ENCODE peak calls at places on chromosomes 1 and 21, in seven cellular contexts. E is H9, G is GM23248, O is SK-N-SH, A is HCT116, P is fibroblast of lung, M is PC-3. S is an unnamed sample. For H3K79me2, the result is how much of the 10 kb centered on the place peaks cover.

GRCh38 chr1:51792864-51793263 is 85.7 kb downstream of the NRDC start:
- DNase-seq in E (no peak), G (peak), O (no peak), A (no peak), P (peak), M (peak), S (no peak)

GRCh38 chr1:233347338-233347737 is 19.8 kb downstream of the MAP3K21 start:
- DNase-seq in E (no peak), G (no peak), O (no peak), A (no peak), P (no peak), M (no peak), S (no peak)

GRCh38 chr1:10341062-10341600 is 57.7 kb upstream of the PGD start:
- DNase-seq in E (no peak), G (no peak), O (no peak), A (no peak), P (no peak), M (no peak), S (no peak)

GRCh38 chr1:171898956-171899355 is 57.7 kb downstream of the DNM3 start:
- DNase-seq in E (peak), G (no peak), O (peak), A (no peak), P (peak), M (no peak), S (no peak)

GRCh38 chr21:43959231-43960041 is 52.7 kb upstream of the TRAPPC10 start:
- DNase-seq in E (no peak), G (no peak), O (no peak), A (no peak), P (no peak), M (no peak), S (no peak)

GRCh38 chr1:176374967-176375569 is 87.9 kb upstream of the PAPPA2 start:
- DNase-seq in E (peak), G (peak), O (peak), A (peak), P (peak), M (peak), S (peak)

GRCh38 chr1:158019177-158019868 is 25.9 kb downstream of the KIRREL1 start:
- DNase-seq in E (peak), G (peak), O (no peak), A (peak), P (peak), M (peak), S (no peak)

GRCh38 chr1:25703671-25704637 is 87.4 kb downstream of the MAN1C1 start:
- DNase-seq in E (no peak), G (no peak), O (peak), A (no peak), P (no peak), M (no peak), S (peak)

GRCh38 chr1:25779387-25779786 is 20.6 kb upstream of the SELENON start:
- DNase-seq in E (no peak), G (no peak), O (no peak), A (no peak), P (no peak), M (no peak), S (no peak)

GRCh38 chr1:6488602-6489382 is 2.7 kb downstream of the PLEKHG5 start:
- DNase-seq in E (no peak), G (no peak), O (no peak), A (no peak), P (no peak), M (peak), S (no peak)

GRCh38 chr1:58928514-58928913 is 144.7 kb upstream of the JUN start:
- DNase-seq in E (no peak), G (no peak), O (no peak), A (no peak), P (no peak), M (no peak), S (no peak)

GRCh38 chr1:172239894-172240293 is 180.6 kb upstream of the C1orf105 start:
- DNase-seq in E (no peak), G (no peak), O (no peak), A (no peak), P (no peak), M (no peak), S (no peak)

GRCh38 chr1:116680752-116681151 is 13.2 kb upstream of the IGSF3 start:
- DNase-seq in E (no peak), G (no peak), O (no peak), A (no peak), P (no peak), M (no peak), S (no peak)

GRCh38 chr1:234212764-234213406 is 160.4 kb upstream of the COA6 start:
- DNase-seq in E (peak), G (peak), O (peak), A (no peak), P (peak), M (peak), S (peak)

GRCh38 chr1:87983841-87984240 is 655.2 kb downstream of the LMO4 start:
- DNase-seq in E (no peak), G (no peak), O (no peak), A (no peak), P (peak), M (no peak), S (no peak)

GRCh38 chr1:212727386-212728181 is 27.9 kb upstream of the BATF3 start:
- DNase-seq in E (no peak), G (peak), O (no peak), A (no peak), P (peak), M (no peak), S (no peak)

GRCh38 chr1:58815680-58816071 is 31.8 kb upstream of the JUN start:
- DNase-seq in E (peak), G (peak), O (peak), A (no peak), P (no peak), M (peak), S (peak)

GRCh38 chr1:204407314-204407971 is 4.2 kb downstream of the PPP1R15B start:
- DNase-seq in E (no peak), G (peak), O (no peak), A (no peak), P (no peak), M (no peak), S (no peak)

GRCh38 chr1:10735603-10736305 is 60.7 kb downstream of the CASZ1 start:
- DNase-seq in E (no peak), G (no peak), O (peak), A (no peak), P (no peak), M (no peak), S (no peak)

GRCh38 chr1:25700124-25700523 is 83.5 kb downstream of the MAN1C1 start:
- DNase-seq in E (no peak), G (peak), O (no peak), A (no peak), P (peak), M (no peak), S (no peak)

GRCh38 chr1:94614168-94614815 is 72.7 kb upstream of the F3 start:
- DNase-seq in E (no peak), G (no peak), O (no peak), A (no peak), P (no peak), M (no peak), S (no peak)

GRCh38 chr1:167533851-167534300 is 15.5 kb upstream of the CD247 start:
- DNase-seq in E (peak), G (peak), O (peak), A (peak), P (peak), M (peak), S (peak)

GRCh38 chr1:42957880-42958487 is 684 bp downstream of the SLC2A1 start:
- DNase-seq in E (no peak), G (peak), O (peak), A (no peak), P (peak), M (peak), S (peak)

GRCh38 chr1:37662031-37662755 is 27.5 kb upstream of the RSPO1 start:
- DNase-seq in E (no peak), G (no peak), O (no peak), A (no peak), P (no peak), M (no peak), S (peak)

GRCh38 chr1:15830284-15830657 is 17.2 kb upstream of the SPEN start:
- DNase-seq in E (no peak), G (no peak), O (no peak), A (no peak), P (no peak), M (no peak), S (no peak)

GRCh38 chr1:46362158-46362557 is 21.6 kb downstream of the NSUN4 start:
- DNase-seq in E (no peak), G (no peak), O (no peak), A (no peak), P (no peak), M (no peak), S (no peak)

GRCh38 chr1:11280719-11281376 is 7.8 kb downstream of the UBIAD1 start:
- DNase-seq in E (no peak), G (no peak), O (no peak), A (no peak), P (no peak), M (no peak), S (peak)

GRCh38 chr1:21590906-21591301 is 78.3 kb downstream of the RAP1GAP start:
- DNase-seq in E (no peak), G (no peak), O (no peak), A (no peak), P (no peak), M (no peak), S (no peak)

GRCh38 chr1:111161843-111162242 is 21.8 kb downstream of the CEPT1 start:
- DNase-seq in E (no peak), G (no peak), O (peak), A (no peak), P (no peak), M (no peak), S (no peak)
- H3K79me2 ChIP-seq in E (under half), G (under half), O (under half), A (under half), P (under half), M (under half), S (half or more)

GRCh38 chr1:174161813-174162212 is 2.5 kb downstream of the RABGAP1L start:
- DNase-seq in E (no peak), G (no peak), O (no peak), A (no peak), P (no peak), M (no peak), S (no peak)
- H3K79me2 ChIP-seq in E (under half), G (half or more), O (under half), A (half or more), P (under half), M (under half), S (half or more)

GRCh38 chr1:150386546-150387080 is 22.7 kb downstream of the RPRD2 start:
- DNase-seq in E (no peak), G (no peak), O (no peak), A (no peak), P (no peak), M (no peak), S (no peak)

GRCh38 chr1:150387200-150387599 is 23.3 kb downstream of the RPRD2 start:
- DNase-seq in E (no peak), G (no peak), O (no peak), A (no peak), P (no peak), M (no peak), S (peak)

GRCh38 chr1:150385537-150386445 is 21.8 kb downstream of the RPRD2 start:
- DNase-seq in E (no peak), G (no peak), O (no peak), A (no peak), P (no peak), M (no peak), S (no peak)

GRCh38 chr1:150388241-150388640 is 24.3 kb downstream of the RPRD2 start:
- DNase-seq in E (no peak), G (no peak), O (no peak), A (no peak), P (no peak), M (no peak), S (no peak)

GRCh38 chr1:150383629-150384318 is 19.8 kb downstream of the RPRD2 start:
- DNase-seq in E (no peak), G (no peak), O (no peak), A (no peak), P (no peak), M (no peak), S (no peak)
- H3K79me2 ChIP-seq in E (under half), G (half or more), O (half or more), A (half or more), P (under half), M (half or more), S (half or more)

GRCh38 chr21:34947122-34947534 is 102.0 kb downstream of the RUNX1 start:
- DNase-seq in E (no peak), G (no peak), O (no peak), A (no peak), P (no peak), M (no peak), S (no peak)

GRCh38 chr21:34942911-34943310 is 106.2 kb downstream of the RUNX1 start:
- DNase-seq in E (no peak), G (no peak), O (no peak), A (no peak), P (no peak), M (no peak), S (no peak)

GRCh38 chr21:34945288-34945687 is 103.8 kb downstream of the RUNX1 start:
- DNase-seq in E (no peak), G (no peak), O (no peak), A (no peak), P (no peak), M (no peak), S (no peak)

GRCh38 chr21:34946385-34947121 is 102.5 kb downstream of the RUNX1 start:
- DNase-seq in E (no peak), G (no peak), O (no peak), A (no peak), P (no peak), M (no peak), S (peak)

GRCh38 chr21:34944015-34944755 is 104.9 kb downstream of the RUNX1 start:
- DNase-seq in E (no peak), G (no peak), O (no peak), A (no peak), P (no peak), M (no peak), S (no peak)
- H3K79me2 ChIP-seq in E (under half), G (under half), O (under half), A (under half), P (under half), M (under half), S (under half)

GRCh38 chr21:27535188-27535587 is 568.3 kb upstream of the ADAMTS5 start:
- DNase-seq in E (no peak), G (no peak), O (no peak), A (no peak), P (no peak), M (no peak), S (no peak)

GRCh38 chr21:27528697-27529096 is 561.8 kb upstream of the ADAMTS5 start:
- DNase-seq in E (no peak), G (peak), O (no peak), A (no peak), P (no peak), M (no peak), S (no peak)

GRCh38 chr21:27536319-27536718 is 569.4 kb upstream of the ADAMTS5 start:
- DNase-seq in E (no peak), G (peak), O (no peak), A (no peak), P (peak), M (no peak), S (no peak)

GRCh38 chr21:27532081-27532480 is 565.2 kb upstream of the ADAMTS5 start:
- DNase-seq in E (no peak), G (peak), O (no peak), A (no peak), P (peak), M (peak), S (no peak)

GRCh38 chr21:27534211-27534610 is 567.3 kb upstream of the ADAMTS5 start:
- DNase-seq in E (no peak), G (peak), O (no peak), A (no peak), P (no peak), M (peak), S (no peak)
- H3K79me2 ChIP-seq in E (under half), G (under half), O (under half), A (under half), P (under half), M (under half), S (under half)

GRCh38 chr21:46363698-46364097 is 39.7 kb downstream of the PCNT start:
- DNase-seq in E (peak), G (no peak), O (no peak), A (no peak), P (no peak), M (no peak), S (no peak)

GRCh38 chr21:46362946-46363345 is 39.0 kb downstream of the PCNT start:
- DNase-seq in E (peak), G (no peak), O (no peak), A (no peak), P (no peak), M (no peak), S (no peak)

GRCh38 chr21:46366091-46366490 is 42.1 kb downstream of the PCNT start:
- DNase-seq in E (no peak), G (no peak), O (no peak), A (no peak), P (no peak), M (no peak), S (no peak)

GRCh38 chr21:46357684-46358425 is 33.9 kb downstream of the PCNT start:
- DNase-seq in E (no peak), G (no peak), O (no peak), A (no peak), P (no peak), M (no peak), S (no peak)

GRCh38 chr21:46361937-46362336 is 38.0 kb downstream of the PCNT start:
- DNase-seq in E (no peak), G (no peak), O (no peak), A (no peak), P (no peak), M (no peak), S (no peak)
- H3K79me2 ChIP-seq in E (under half), G (under half), O (under half), A (under half), P (under half), M (under half), S (under half)

GRCh38 chr21:38805282-38806152 is at the start of gene ETS2:
- DNase-seq in E (peak), G (peak), O (peak), A (peak), P (peak), M (peak), S (peak)
- H3K79me2 ChIP-seq in E (under half), G (under half), O (under half), A (under half), P (under half), M (half or more), S (under half)

DNA sequence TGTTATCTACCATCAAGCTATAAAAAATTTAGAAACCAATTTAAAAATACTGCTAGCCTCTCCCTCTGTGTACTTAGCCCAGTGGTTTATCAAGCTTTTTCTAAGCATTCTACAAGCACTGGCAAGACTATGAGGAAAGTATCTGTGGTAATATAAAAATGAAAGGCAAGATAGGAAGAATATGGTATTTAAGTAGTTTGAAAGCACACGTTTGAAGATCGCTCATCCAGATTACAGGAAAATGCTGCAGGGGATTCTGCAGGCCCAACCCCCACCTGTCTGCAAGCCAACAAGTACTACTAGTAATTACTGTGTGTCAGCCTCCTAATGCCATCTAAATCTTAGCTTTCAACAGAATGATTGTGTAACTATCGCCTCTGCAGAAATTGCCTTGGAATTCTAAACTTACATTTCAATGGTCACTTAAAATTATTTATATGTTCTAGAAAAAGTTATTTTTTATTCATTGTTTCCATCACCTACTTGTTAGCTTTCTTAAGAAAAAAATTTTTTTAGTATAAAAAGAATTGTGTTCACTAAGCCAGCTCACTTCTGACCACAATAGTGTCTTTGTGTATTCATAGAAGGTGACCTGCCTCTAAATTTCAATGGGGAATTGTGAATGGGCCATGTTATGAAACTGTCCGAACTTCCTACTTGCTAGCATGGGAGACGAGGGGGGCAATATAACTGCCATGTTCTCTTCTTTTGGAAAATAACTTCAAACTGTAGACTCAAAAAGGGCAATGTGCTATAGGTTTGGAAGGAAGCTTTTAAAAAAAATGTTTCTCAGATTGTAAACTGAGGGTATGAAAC is 8.4 kb downstream of the ERRFI1 start:
- DNase-seq in E (no peak), G (peak), O (no peak), A (no peak), P (peak), M (peak), S (no peak)
- H3K79me2 ChIP-seq in E (under half), G (half or more), O (half or more), A (half or more), P (half or more), M (half or more), S (under half)

DNA sequence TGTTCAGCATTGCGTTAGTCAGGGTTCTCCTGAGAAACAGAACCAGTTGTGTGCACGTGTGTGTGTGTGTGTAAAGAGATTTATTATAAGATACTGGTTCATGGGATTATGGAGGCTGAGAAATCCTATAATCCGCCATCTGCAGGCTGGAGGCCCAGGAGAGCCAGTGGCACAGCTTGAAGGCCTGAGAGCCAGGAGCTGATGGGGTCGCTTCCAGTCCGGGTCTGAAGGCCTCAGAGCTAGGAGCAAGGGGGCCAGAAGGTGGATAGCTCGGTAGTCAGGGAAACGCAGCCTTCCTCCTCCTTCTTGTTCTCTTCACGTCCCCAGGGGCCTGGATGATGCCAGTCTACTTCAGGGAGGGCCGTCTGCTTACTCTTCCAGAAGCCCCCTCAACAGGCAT is 37.7 kb downstream of the FAAP20 start:
- DNase-seq in E (no peak), G (no peak), O (no peak), A (no peak), P (no peak), M (no peak), S (no peak)
- H3K79me2 ChIP-seq in E (under half), G (under half), O (under half), A (under half), P (under half), M (under half), S (under half)

DNA sequence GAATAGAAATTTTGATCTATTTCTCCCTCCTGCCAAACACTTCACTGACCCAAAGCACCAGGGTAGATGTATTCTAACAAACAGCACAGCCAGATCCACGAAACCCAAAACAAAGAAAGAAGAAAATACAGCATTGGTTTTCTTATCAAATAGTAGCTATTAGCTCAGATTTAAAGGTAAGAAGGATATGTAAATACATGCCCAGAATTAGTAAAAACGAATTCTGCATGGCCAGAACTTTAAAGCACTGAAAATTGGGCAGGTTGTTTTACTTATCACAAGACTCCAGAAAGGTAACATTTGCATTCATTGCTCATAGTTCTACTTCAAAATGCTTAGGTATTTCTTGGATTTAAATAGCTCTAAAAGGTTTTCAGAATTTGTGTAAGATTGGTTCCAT is 25.8 kb downstream of the TRIT1 start:
- DNase-seq in E (no peak), G (no peak), O (no peak), A (no peak), P (no peak), M (no peak), S (no peak)
- H3K79me2 ChIP-seq in E (under half), G (half or more), O (under half), A (half or more), P (under half), M (half or more), S (under half)